ENCODE peak calls at places on chromosome 14, in four cellular contexts. D is right lobe of liver, B is mesothelial cell of epicardium, Z is transverse colon. K is an unnamed sample.

GRCh38 chr14:85054178-85054577 is 475.8 kb upstream of the FLRT2 start:
- DNase-seq in D (no peak), Z (no peak), B (no peak), K (no peak)

GRCh38 chr14:28767239-28767850 is 758 bp downstream of the FOXG1 start:
- DNase-seq in B (no peak), D (no peak), Z (no peak), K (no peak)

GRCh38 chr14:35534884-35535793 is 1.2 kb downstream of the INSM2 start:
- DNase-seq in Z (peak; percentile 59), B (peak; percentile 92), D (peak; percentile 61), K (peak; percentile 69)

GRCh38 chr14:99264691-99265090 is 7.3 kb downstream of the BCL11B start:
- DNase-seq in Z (no peak), B (no peak), D (no peak), K (no peak)

GRCh38 chr14:101731187-101732080 is 30.1 kb upstream of the PPP2R5C start:
- DNase-seq in B (no peak), Z (peak; percentile 92), D (no peak), K (no peak)

GRCh38 chr14:71466942-71467341 is 465.3 kb upstream of the RGS6 start:
- DNase-seq in D (no peak), B (no peak), Z (no peak), K (no peak)

GRCh38 chr14:85195872-85196477 is 334.0 kb upstream of the FLRT2 start:
- DNase-seq in D (no peak), B (no peak), Z (no peak), K (no peak)

GRCh38 chr14:75452900-75453816 is 25.3 kb downstream of the JDP2 start:
- DNase-seq in D (no peak), Z (peak; percentile 50), B (peak; percentile 83), K (peak; percentile 36)

GRCh38 chr14:102086346-102086971 is 385 bp downstream of the HSP90AA1 start:
- DNase-seq in Z (peak; percentile 60), D (no peak), B (peak; percentile 55), K (no peak)

GRCh38 chr14:98894600-98894999 is 377.4 kb downstream of the BCL11B start:
- DNase-seq in B (no peak), Z (no peak), D (no peak), K (no peak)

GRCh38 chr14:47675489-47676300 is at the start of gene MDGA2:
- DNase-seq in Z (no peak), D (no peak), B (peak; percentile 51), K (peak; percentile 61)

GRCh38 chr14:86115972-86116371 is 586.0 kb downstream of the FLRT2 start:
- DNase-seq in D (no peak), B (no peak), Z (no peak), K (no peak)

GRCh38 chr14:34665785-34666425 is 36.0 kb upstream of the SNX6 start:
- DNase-seq in Z (peak; percentile 17), D (peak; percentile 52), B (peak; percentile 41), K (no peak)

GRCh38 chr14:87115234-87115633 is 877.7 kb downstream of the GALC start:
- DNase-seq in Z (no peak), D (no peak), B (no peak), K (no peak)

GRCh38 chr14:99281396-99281795 is 9.4 kb upstream of the BCL11B start:
- DNase-seq in B (no peak), D (no peak), Z (no peak), K (no peak)

GRCh38 chr14:85122690-85123089 is 407.3 kb upstream of the FLRT2 start:
- DNase-seq in Z (no peak), D (no peak), B (no peak), K (no peak)

GRCh38 chr14:100383727-100384158 is 60.6 kb downstream of the SLC25A47 start:
- DNase-seq in D (peak; percentile 65), B (peak; percentile 69), Z (peak; percentile 75), K (peak; percentile 70)

GRCh38 chr14:77053046-77053841 is 24.7 kb upstream of the IRF2BPL start:
- DNase-seq in B (peak; percentile 89), Z (peak; percentile 73), D (peak; percentile 76), K (peak; percentile 77)

GRCh38 chr14:38187475-38187874 is 20.2 kb upstream of the SSTR1 start:
- DNase-seq in D (no peak), B (no peak), Z (no peak), K (no peak)

GRCh38 chr14:32020882-32021281 is 56.2 kb upstream of the ARHGAP5 start:
- DNase-seq in D (no peak), B (no peak), Z (no peak), K (no peak)
- TF ChIP-seq CTCF in D (no peak), B (no peak), Z (no peak), K (no peak)

GRCh38 chr14:57382283-57382682 is 8.1 kb upstream of the NAA30 start:
- DNase-seq in D (no peak), Z (no peak), B (no peak), K (no peak)

GRCh38 chr14:57383125-57383524 is 7.3 kb upstream of the NAA30 start:
- DNase-seq in D (no peak), B (no peak), Z (no peak), K (no peak)

GRCh38 chr14:57375156-57375555 is 15.2 kb upstream of the NAA30 start:
- DNase-seq in B (no peak), Z (no peak), D (no peak), K (no peak)

GRCh38 chr14:57380935-57381334 is 9.5 kb upstream of the NAA30 start:
- DNase-seq in D (no peak), Z (no peak), B (no peak), K (no peak)

GRCh38 chr14:57378661-57379060 is 11.7 kb upstream of the NAA30 start:
- DNase-seq in Z (no peak), B (no peak), D (no peak), K (no peak)
- TF ChIP-seq CTCF in Z (no peak), B (no peak), D (peak; percentile 20), K (peak; percentile 46)

GRCh38 chr14:52683985-52684520 is 11.3 kb downstream of the ERO1A start:
- DNase-seq in Z (no peak), D (peak; percentile 64), B (no peak), K (no peak)

DNA sequence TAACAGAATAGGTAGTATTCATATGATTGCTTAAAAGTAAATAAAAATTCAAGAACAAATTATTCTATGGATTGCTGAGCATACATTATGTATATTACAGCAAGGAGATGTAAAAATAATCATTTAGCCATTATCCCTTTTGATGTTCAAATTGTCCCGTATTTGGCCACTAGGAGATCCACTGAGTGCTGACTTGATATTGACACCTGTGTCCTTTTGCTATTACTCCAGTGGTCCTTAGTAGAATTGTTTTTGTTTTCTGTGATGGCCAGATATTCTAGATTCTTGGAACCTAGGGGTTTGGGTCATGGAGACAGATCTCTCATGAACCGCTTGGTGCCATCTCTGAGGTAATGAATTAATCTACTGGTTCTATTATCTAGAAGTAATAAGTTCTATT is 16.8 kb downstream of the ERO1A start:
- DNase-seq in B (no peak), D (no peak), Z (no peak), K (no peak)
- TF ChIP-seq CTCF in B (peak; percentile 47), D (peak; percentile 16), Z (no peak), K (peak; percentile 61)

GRCh38 chr14:56119221-56119967 is 1.2 kb downstream of the PELI2 start:
- DNase-seq in D (no peak), B (peak; percentile 47), Z (peak; percentile 37), K (no peak)
- TF ChIP-seq CTCF in D (no peak), B (no peak), Z (no peak), K (no peak)

GRCh38 chr14:52124791-52125661 is 56.2 kb upstream of the NID2 start:
- DNase-seq in D (no peak), B (no peak), Z (no peak), K (no peak)
- TF ChIP-seq CTCF in D (no peak), B (no peak), Z (no peak), K (no peak)

DNA sequence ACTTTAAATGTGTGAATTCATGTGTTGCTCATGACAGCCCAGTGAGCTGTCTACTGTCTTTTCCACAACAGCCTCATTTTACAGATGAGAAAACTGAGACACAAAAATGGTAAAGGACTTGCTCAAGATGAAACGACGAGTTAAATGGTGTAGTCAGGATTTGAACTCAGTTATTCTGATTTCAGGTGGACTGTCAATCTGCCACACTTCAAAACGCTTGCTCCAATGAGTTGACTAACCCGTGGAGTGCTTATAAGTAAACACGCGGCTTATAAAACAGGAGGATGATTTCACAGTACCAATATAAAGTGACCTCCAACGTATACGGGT is 652 bp upstream of the POLE2 start:
- DNase-seq in B (no peak), D (no peak), Z (no peak), K (no peak)
- TF ChIP-seq CTCF in B (no peak), D (no peak), Z (no peak), K (no peak)

DNA sequence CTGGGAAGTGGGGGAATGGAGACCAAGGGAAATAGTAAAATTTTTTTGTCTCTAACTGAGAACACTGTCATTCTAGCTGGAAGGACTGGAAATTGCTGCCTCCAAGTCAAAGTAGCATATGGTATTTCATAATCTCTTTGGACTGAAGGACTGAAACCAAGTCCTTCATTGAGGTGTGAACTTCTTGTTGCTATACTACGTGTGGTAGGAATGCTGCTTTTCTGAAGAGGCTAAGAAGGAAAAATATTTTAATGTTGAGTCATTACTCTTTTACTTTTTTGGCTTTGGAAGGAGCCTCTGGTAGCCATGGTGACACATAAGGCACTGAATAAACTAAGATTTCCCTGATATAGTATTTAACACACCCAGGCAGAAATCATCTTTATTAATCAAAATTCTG is 465.4 kb downstream of the NPAS3 start:
- DNase-seq in B (no peak), Z (no peak), D (no peak), K (no peak)
- TF ChIP-seq CTCF in B (no peak), Z (no peak), D (no peak), K (no peak)

GRCh38 chr14:27553820-27554219 is 956.0 kb upstream of the NOVA1 start:
- DNase-seq in D (no peak), Z (no peak), B (no peak), K (no peak)
- TF ChIP-seq CTCF in D (no peak), Z (no peak), B (no peak), K (peak; percentile 33)